ENCODE peak calls at places on chromosomes 11 and 22, in nine cellular contexts. Z is CD8-positive, alpha-beta T cell; T is cardiac muscle cell; C is ovary; M is tibial nerve; I is heart right ventricle; X is heart left ventricle; Y is OCI-LY7; E is left ventricle myocardium inferior. V is an unnamed sample.

GRCh38 chr11:92627615-92628201 is 341.7 kb upstream of the MTNR1B start:
- DNase-seq in Z (no peak), T (no peak), C (no peak), M (no peak), I (no peak), X (no peak), Y (no peak), E (no peak), V (no peak)

GRCh38 chr22:50274311-50274710 is 4.1 kb upstream of the MAPK11 start:
- DNase-seq in Z (no peak), T (peak; percentile 70), C (peak; percentile 71), M (no peak), I (peak; percentile 57), X (no peak), Y (peak; percentile 80), E (peak; percentile 54), V (peak; percentile 65)

GRCh38 chr11:72293910-72294533 is 50.0 kb upstream of the PHOX2A start:
- DNase-seq in Z (no peak), T (no peak), C (no peak), M (no peak), I (no peak), X (no peak), Y (no peak), E (no peak), V (no peak)

GRCh38 chr22:46129390-46130041 is 20.8 kb upstream of the PPARA start:
- DNase-seq in Z (no peak), T (no peak), C (peak; percentile 94), M (no peak), I (peak; percentile 76), X (peak; percentile 90), Y (peak; percentile 70), E (peak; percentile 80), V (no peak)

GRCh38 chr11:124763156-124763947 is 1.3 kb upstream of the ESAM start:
- DNase-seq in Z (peak; percentile 79), T (peak; percentile 77), C (peak; percentile 91), M (peak; percentile 65), I (peak; percentile 91), X (peak; percentile 89), Y (peak; percentile 86), E (peak; percentile 88), V (peak; percentile 79)

GRCh38 chr11:93653566-93653965 is 7.9 kb upstream of the CEP295 start:
- DNase-seq in Z (no peak), T (no peak), C (no peak), M (no peak), I (no peak), X (no peak), Y (no peak), E (no peak), V (no peak)

GRCh38 chr11:19196458-19196857 is 5.3 kb downstream of the CSRP3 start:
- DNase-seq in Z (no peak), T (no peak), C (no peak), M (no peak), I (peak; percentile 80), X (no peak), Y (no peak), E (no peak), V (no peak)

GRCh38 chr11:22169833-22170232 is 23.1 kb upstream of the ANO5 start:
- DNase-seq in Z (no peak), T (no peak), C (no peak), M (no peak), I (no peak), X (no peak), Y (peak; percentile 1), E (no peak), V (peak; percentile 25)

GRCh38 chr22:24550028-24550901 is 4.7 kb downstream of the GUCD1 start:
- DNase-seq in Z (no peak), T (peak; percentile 8), C (no peak), M (no peak), I (no peak), X (no peak), Y (no peak), E (peak; percentile 25), V (no peak)

GRCh38 chr22:32469799-32470212 is 4.8 kb upstream of the FBXO7 start:
- DNase-seq in Z (no peak), T (peak; percentile 50), C (no peak), M (no peak), I (no peak), X (no peak), Y (no peak), E (no peak), V (no peak)

GRCh38 chr11:3920148-3920852 is 64.8 kb downstream of the STIM1 start:
- DNase-seq in Z (peak; percentile 60), T (peak; percentile 82), C (no peak), M (peak; percentile 47), I (no peak), X (no peak), Y (no peak), E (no peak), V (peak; percentile 42)

GRCh38 chr11:116386118-116386699 is 386.6 kb downstream of the BUD13 start:
- DNase-seq in Z (no peak), T (no peak), C (no peak), M (no peak), I (no peak), X (no peak), Y (no peak), E (no peak), V (no peak)

GRCh38 chr11:132895340-132895739 is 637.0 kb downstream of the OPCML start:
- DNase-seq in Z (no peak), T (peak; percentile 84), C (no peak), M (no peak), I (no peak), X (no peak), Y (no peak), E (no peak), V (no peak)

GRCh38 chr22:29907753-29908515 is 25.0 kb downstream of the MTMR3 start:
- DNase-seq in Z (no peak), T (peak; percentile 93), C (peak; percentile 75), M (peak; percentile 46), I (peak; percentile 76), X (peak; percentile 73), Y (no peak), E (peak; percentile 72), V (no peak)

GRCh38 chr22:29901354-29901753 is 18.4 kb downstream of the MTMR3 start:
- DNase-seq in Z (no peak), T (no peak), C (no peak), M (no peak), I (no peak), X (no peak), Y (no peak), E (no peak), V (no peak)

GRCh38 chr22:29903371-29903770 is 20.4 kb downstream of the MTMR3 start:
- DNase-seq in Z (no peak), T (no peak), C (no peak), M (no peak), I (no peak), X (no peak), Y (no peak), E (no peak), V (no peak)

DNA sequence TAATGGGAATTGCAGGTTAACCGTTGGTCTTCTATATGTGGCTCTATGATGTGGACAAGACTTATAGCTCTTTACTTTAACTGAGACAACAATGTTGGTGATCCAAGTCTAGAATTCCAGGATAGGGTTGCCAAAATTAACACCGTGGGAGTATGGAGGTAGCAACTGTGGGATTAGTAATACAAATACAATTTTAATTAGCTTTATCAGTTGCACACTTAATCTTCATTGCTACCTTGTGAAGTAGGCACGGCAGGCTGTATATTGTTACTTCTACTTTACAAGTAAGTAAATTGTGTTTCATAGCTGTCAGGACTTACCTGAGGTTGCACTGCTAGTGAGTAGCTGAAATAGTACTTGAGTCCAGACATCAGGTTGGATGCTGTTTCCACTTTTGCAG is 21.0 kb downstream of the MTMR3 start:
- DNase-seq in Z (no peak), T (no peak), C (no peak), M (no peak), I (no peak), X (no peak), Y (no peak), E (no peak), V (no peak)
- H3K9me3 ChIP-seq in Z (no peaks in the 10 kb centered on the region), T (no peaks in the 10 kb centered on the region), C (no peaks in the 10 kb centered on the region), M (no peaks in the 10 kb centered on the region), I (no peaks in the 10 kb centered on the region), X (no peaks in the 10 kb centered on the region), Y (no peaks in the 10 kb centered on the region), E (no peaks in the 10 kb centered on the region), V (no peaks in the 10 kb centered on the region)

DNA sequence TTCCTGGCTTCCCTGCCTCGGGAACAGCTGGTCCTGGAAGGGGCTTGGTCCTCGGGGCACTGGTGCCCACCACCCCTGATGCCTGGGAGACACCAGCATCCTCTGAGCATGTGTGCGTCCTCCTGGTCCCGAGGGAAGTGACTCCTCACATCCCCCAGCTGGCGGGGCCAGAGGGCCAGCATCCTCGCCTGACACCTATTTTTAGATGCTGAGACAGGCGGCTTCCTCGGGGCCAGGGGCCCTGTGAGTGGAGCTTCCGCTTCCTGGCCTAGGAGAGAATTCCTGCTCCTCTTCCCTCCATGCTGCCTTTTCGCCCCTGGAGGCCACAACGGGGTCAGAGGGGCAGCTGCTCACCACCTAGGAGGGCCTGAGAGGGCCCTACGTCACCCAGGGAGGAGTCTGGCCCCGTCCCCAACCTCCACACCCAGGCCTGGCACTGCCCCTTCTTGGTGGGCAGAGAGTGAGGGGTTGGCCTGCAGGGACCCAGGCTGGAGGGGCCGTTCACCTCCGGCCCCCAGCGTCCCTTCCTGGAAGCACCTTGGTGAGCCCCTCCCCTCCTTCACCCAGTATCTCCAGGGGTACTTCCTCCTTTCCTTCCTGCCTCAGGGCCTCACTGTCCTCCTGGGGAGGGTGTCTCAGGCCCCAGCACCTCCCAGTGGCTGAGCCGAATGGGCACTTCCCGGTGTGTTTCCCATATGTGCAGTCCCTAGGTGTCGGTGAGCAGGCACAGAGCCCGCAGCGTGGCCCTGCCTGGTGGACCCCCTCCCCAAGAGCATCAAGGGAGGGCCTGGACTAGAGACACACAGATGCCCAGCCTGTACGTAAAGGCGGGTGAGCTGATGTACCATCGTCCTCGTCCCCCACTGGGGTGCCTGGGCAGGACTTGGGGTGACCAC is 6.1 kb downstream of the CD81 start:
- DNase-seq in Z (no peak), T (peak; percentile 26), C (peak; percentile 74), M (no peak), I (peak; percentile 88), X (peak; percentile 86), Y (peak; percentile 51), E (peak; percentile 80), V (no peak)
- TF ChIP-seq CTCF in Z (no peak), T (no peak), C (no peak), M (no peak), I (no peak), X (peak; percentile 44), Y (no peak), E (peak; percentile 29), V (no peak)

GRCh38 chr22:19710769-19711106 is 3.6 kb upstream of the SEPTIN5 start:
- DNase-seq in Z (no peak), T (no peak), C (peak; percentile 19), M (no peak), I (no peak), X (no peak), Y (no peak), E (no peak), V (no peak)
- H3K36me3 ChIP-seq in Z (no peaks in the 10 kb centered on the region), T (no peaks in the 10 kb centered on the region), C (no peaks in the 10 kb centered on the region), M (no peaks in the 10 kb centered on the region), I (no peaks in the 10 kb centered on the region), X (no peaks in the 10 kb centered on the region), Y (no peaks in the 10 kb centered on the region), E (no peaks in the 10 kb centered on the region), V (no peaks in the 10 kb centered on the region)

GRCh38 chr11:69630009-69630870 is 10.7 kb upstream of the CCND1 start:
- DNase-seq in Z (no peak), T (no peak), C (no peak), M (no peak), I (no peak), X (no peak), Y (peak; percentile 16), E (no peak), V (no peak)
- H3K9me3 ChIP-seq in Z (no peaks in the 10 kb centered on the region), T (no peaks in the 10 kb centered on the region), C (no peaks in the 10 kb centered on the region), M (peaks cover 14% of the 10 kb centered on the region), I (no peaks in the 10 kb centered on the region), X (peaks cover 5% of the 10 kb centered on the region), Y (no peaks in the 10 kb centered on the region), E (peaks cover 7% of the 10 kb centered on the region), V (no peaks in the 10 kb centered on the region)

V was measured in MM.1S.